ENCODE peak calls at places on chromosomes 4 and X, in five cellular contexts. I is endothelial cell of umbilical vein, Y is WERI-Rb-1, X is kidney epithelial cell, A is IMR-90. F is an unnamed sample.
A peak's percentile ranks its signal among the peaks of the same experiment; 100 is the strongest.

GRCh38 chr4:166077782-166078181 is 204.7 kb downstream of the TLL1 start:
- DNase-seq in I (no peak), A (no peak), X (no peak), Y (no peak), F (no peak)

GRCh38 chr4:80730158-80730557 is 300.4 kb upstream of the BMP3 start:
- DNase-seq in Y (no peak), I (no peak), X (no peak), A (no peak), F (no peak)

GRCh38 chr4:162782778-162783507 is 383.7 kb downstream of the NAF1 start:
- DNase-seq in X (no peak), Y (no peak), I (no peak), A (no peak), F (no peak)

GRCh38 chr4:95156452-95156765 is 392.4 kb downstream of the UNC5C start:
- DNase-seq in I (no peak), X (no peak), A (no peak), Y (no peak), F (no peak)

GRCh38 chr4:125045311-125045710 is 269.4 kb upstream of the FAT4 start:
- DNase-seq in A (no peak), Y (no peak), I (no peak), X (no peak), F (no peak)

GRCh38 chrX:124328765-124329164 is 3.7 kb upstream of the TEX13D start:
- DNase-seq in I (no peak), Y (no peak), A (no peak), X (peak; percentile 19), F (no peak)

GRCh38 chrX:69546417-69546816 is 42.3 kb downstream of the NALF2 start:
- DNase-seq in X (no peak), A (no peak), I (no peak), Y (no peak), F (no peak)

GRCh38 chrX:119647552-119648420 is 41.6 kb upstream of the NKRF start:
- DNase-seq in X (no peak), A (no peak), Y (no peak), I (no peak), F (no peak)

GRCh38 chrX:40552768-40553167 is 28.0 kb upstream of the ATP6AP2 start:
- DNase-seq in I (no peak), Y (peak; percentile 38), X (no peak), A (peak; percentile 9), F (peak; percentile 13)

GRCh38 chr4:82201805-82202636 is 171.8 kb downstream of the HNRNPD start:
- DNase-seq in X (no peak), A (peak; percentile 27), Y (peak; percentile 77), I (peak; percentile 59), F (peak; percentile 48)

GRCh38 chrX:39398973-39399268 is 597.7 kb downstream of the MID1IP1 start:
- DNase-seq in X (no peak), I (peak; percentile 4), A (no peak), Y (no peak), F (no peak)

GRCh38 chrX:97266406-97267121 is 382.9 kb downstream of the RPA4 start:
- DNase-seq in A (no peak), I (no peak), Y (no peak), X (no peak), F (no peak)

GRCh38 chrX:1551959-1552546 is 15.1 kb upstream of the P2RY8 start:
- DNase-seq in A (no peak), X (no peak), I (no peak), Y (no peak), F (no peak)

GRCh38 chr4:151092488-151092887 is 6.9 kb upstream of the RPS3A start:
- DNase-seq in I (no peak), X (no peak), Y (no peak), A (no peak), F (no peak)

GRCh38 chr4:164617426-164617825 is 136.5 kb upstream of the SMIM31 start:
- DNase-seq in Y (no peak), A (no peak), I (no peak), X (no peak), F (no peak)

GRCh38 chr4:138178566-138178965 is 63.6 kb downstream of the SLC7A11 start:
- DNase-seq in Y (no peak), A (peak; percentile 51), X (no peak), I (peak; percentile 84), F (no peak)

GRCh38 chr4:111689214-111689613 is 456.0 kb upstream of the FAM241A start:
- DNase-seq in Y (no peak), A (peak; percentile 14), X (peak; percentile 34), I (no peak), F (peak; percentile 87)

GRCh38 chrX:22095306-22095705 is 63.2 kb downstream of the PHEX start:
- DNase-seq in X (no peak), Y (no peak), A (peak; percentile 67), I (no peak), F (peak; percentile 67)

GRCh38 chr4:130214268-130214667 is 1118.3 kb downstream of the C4orf33 start:
- DNase-seq in Y (no peak), A (no peak), X (no peak), I (no peak), F (no peak)

GRCh38 chrX:37420179-37420578 is 71.0 kb downstream of the PRRG1 start:
- DNase-seq in A (peak; percentile 10), X (no peak), I (no peak), Y (no peak), F (peak; percentile 65)

GRCh38 chrX:66043584-66043983 is 3.7 kb upstream of the VSIG4 start:
- DNase-seq in X (no peak), I (no peak), Y (no peak), A (no peak), F (no peak)

GRCh38 chrX:39484669-39485068 is 613.1 kb downstream of the BCOR start:
- DNase-seq in Y (no peak), I (no peak), X (no peak), A (no peak), F (no peak)

GRCh38 chrX:118764122-118764521 is 36.7 kb downstream of the IL13RA1 start:
- DNase-seq in Y (no peak), X (no peak), I (no peak), A (no peak), F (no peak)

GRCh38 chr4:179607003-179607402 is 2164.8 kb upstream of the AGA start:
- DNase-seq in I (no peak), X (no peak), Y (no peak), A (peak; percentile 30), F (no peak)

GRCh38 chr4:186852078-186852420 is 128.4 kb upstream of the FAT1 start:
- DNase-seq in Y (no peak), A (no peak), I (no peak), X (no peak), F (no peak)

GRCh38 chrX:110003167-110004156 is 548 bp downstream of the TMEM164 start:
- DNase-seq in X (no peak), Y (no peak), I (no peak), A (no peak), F (peak; percentile 26)

GRCh38 chr4:53307819-53308773 is 57.8 kb downstream of the SCFD2 start:
- DNase-seq in X (no peak), I (peak; percentile 12), Y (no peak), A (peak; percentile 9), F (no peak)

DNA sequence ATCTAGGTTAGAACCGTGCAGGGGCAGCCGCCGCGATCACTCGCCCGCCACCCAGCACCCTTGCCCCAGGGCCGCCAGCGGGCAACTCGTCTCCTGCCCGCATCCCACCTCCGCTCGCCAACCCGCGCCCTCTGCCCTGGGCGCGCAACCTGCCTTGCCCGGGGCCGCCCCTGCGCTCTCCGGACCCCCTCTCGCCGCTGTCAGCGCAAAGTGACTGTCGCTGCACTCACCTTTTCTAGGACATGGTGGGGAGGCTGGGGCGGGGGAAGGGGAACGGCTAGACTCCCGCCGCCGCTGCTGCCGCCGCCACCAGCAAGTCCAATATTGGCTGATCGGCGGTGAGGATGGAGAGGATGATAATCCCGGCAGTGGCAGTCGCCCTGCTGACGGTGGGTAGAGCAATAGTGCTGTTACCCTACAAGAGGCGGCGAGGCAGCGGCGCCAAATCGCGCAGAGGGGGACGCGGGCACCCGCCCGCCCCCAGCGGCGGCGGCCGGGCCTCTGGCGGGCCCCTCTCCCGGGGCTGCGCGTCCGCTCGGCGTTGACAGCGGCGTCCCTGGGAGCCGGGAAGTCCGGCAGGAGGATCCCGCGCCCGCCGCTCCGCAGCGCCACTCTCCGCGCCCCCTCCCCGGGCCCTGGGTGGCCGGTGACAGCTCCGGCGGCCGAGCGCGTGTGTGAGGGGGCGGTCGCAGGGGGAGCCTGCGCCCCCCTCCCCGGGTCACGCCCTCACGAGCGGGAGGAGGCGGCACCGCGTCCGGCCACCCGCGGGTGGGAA is 2.3 kb upstream of the NR3C2 start:
- DNase-seq in I (peak; percentile 51), Y (peak; percentile 42), A (no peak), X (no peak), F (no peak)
- TF ChIP-seq CTCF in I (peak; percentile 8), Y (peak; percentile 2), A (peak; percentile 3), X (no peak), F (no peak)

GRCh38 chrX:13472975-13473665 is 96.3 kb upstream of the EGFL6 start:
- DNase-seq in X (no peak), A (no peak), Y (no peak), I (peak; percentile 11), F (no peak)
- H3K4me3 ChIP-seq in X (no peak overlapping the region), A (no peak overlapping the region), Y (no peak overlapping the region), I (no peak overlapping the region), F (no peak overlapping the region)

GRCh38 chrX:78125148-78125547 is 14.3 kb downstream of the TAF9B start:
- DNase-seq in I (no peak), A (no peak), X (no peak), Y (no peak), F (no peak)

GRCh38 chrX:78129714-78130113 is 9.7 kb downstream of the TAF9B start:
- DNase-seq in X (no peak), A (no peak), I (no peak), Y (no peak), F (no peak)

GRCh38 chrX:78123190-78123589 is 16.3 kb downstream of the TAF9B start:
- DNase-seq in Y (no peak), X (peak; percentile 19), I (no peak), A (peak; percentile 63), F (no peak)

GRCh38 chrX:78119521-78120227 is 15.6 kb downstream of the PGK1 start:
- DNase-seq in I (peak; percentile 1), A (no peak), Y (no peak), X (no peak), F (no peak)

DNA sequence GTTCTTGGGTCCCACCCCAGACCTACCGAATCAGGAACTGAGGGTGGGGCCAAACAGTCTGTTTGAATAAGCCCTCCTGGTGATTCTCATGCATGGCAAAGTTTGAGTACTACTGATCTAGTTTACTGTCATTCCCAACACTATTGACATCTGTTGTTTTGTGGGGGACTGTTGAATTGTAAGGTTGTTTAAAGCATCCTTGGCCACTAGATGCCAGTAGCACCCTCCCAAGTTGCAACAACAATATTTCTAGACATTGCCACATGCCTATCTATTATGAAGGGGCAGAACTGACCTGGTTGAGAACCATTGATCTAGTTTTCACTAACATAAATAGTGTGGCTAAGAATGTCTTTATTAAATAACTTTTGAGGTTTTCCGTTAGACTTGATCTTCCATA is 15.1 kb downstream of the TAF9B start:
- DNase-seq in I (no peak), X (no peak), Y (no peak), A (no peak), F (no peak)
- TF ChIP-seq CTCF in I (no peak), X (peak; percentile 16), Y (peak; percentile 20), A (peak; percentile 15), F (no peak)

GRCh38 chr4:139454111-139454600 is at the start of gene RAB33B:
- DNase-seq in Y (no peak), X (no peak), I (no peak), A (peak; percentile 86), F (no peak)

GRCh38 chr4:139453371-139454110 is 380 bp upstream of the RAB33B start:
- DNase-seq in I (peak; percentile 98), X (peak; percentile 87), Y (peak; percentile 99), A (peak; percentile 97), F (peak; percentile 98)

GRCh38 chr4:139453041-139453370 is 915 bp upstream of the RAB33B start:
- DNase-seq in Y (no peak), I (no peak), A (no peak), X (peak; percentile 72), F (no peak)

GRCh38 chr4:139450586-139450985 is 3.3 kb upstream of the RAB33B start:
- DNase-seq in I (no peak), Y (no peak), X (no peak), A (no peak), F (no peak)

GRCh38 chr4:139452000-139452399 is 1.9 kb upstream of the RAB33B start:
- DNase-seq in I (peak; percentile 10), Y (no peak), A (no peak), X (no peak), F (no peak)
- H3K4me3 ChIP-seq in I (no peak overlapping the region), Y (peak overlapping the region; percentile 97), A (no peak overlapping the region), X (no peak overlapping the region), F (peak overlapping the region; percentile 92)